ENCODE peak calls at places on chromosomes 16 and 17, in four cellular contexts. E is neural progenitor cell, H is GM23248, D is HCT116. Z is an unnamed sample.

GRCh38 chr17:12928736-12929135 is 89.1 kb downstream of the ELAC2 start:
- DNase-seq in D (no peak), H (peak; percentile 18), E (peak; percentile 33), Z (peak; percentile 44)

GRCh38 chr17:50636804-50637195 is 2.1 kb downstream of the ABCC3 start:
- DNase-seq in H (no peak), D (no peak), E (no peak), Z (no peak)

GRCh38 chr16:4506450-4506849 is 30.3 kb downstream of the HMOX2 start:
- DNase-seq in H (peak; percentile 90), E (peak; percentile 85), D (peak; percentile 39), Z (peak; percentile 74)

GRCh38 chr16:77540656-77541055 is 105.8 kb upstream of the ADAMTS18 start:
- DNase-seq in H (peak; percentile 19), E (no peak), D (no peak), Z (no peak)

GRCh38 chr16:23902223-23903000 is 66.6 kb downstream of the PRKCB start:
- DNase-seq in E (no peak), H (no peak), D (no peak), Z (no peak)

GRCh38 chr16:72372082-72372615 is 200.2 kb upstream of the PMFBP1 start:
- DNase-seq in E (peak; percentile 4), H (no peak), D (no peak), Z (no peak)

GRCh38 chr16:66293932-66294331 is 72.6 kb upstream of the CDH5 start:
- DNase-seq in D (no peak), H (no peak), E (no peak), Z (no peak)

GRCh38 chr17:38591759-38592241 is 14.0 kb downstream of the SRCIN1 start:
- DNase-seq in D (no peak), E (no peak), H (peak; percentile 66), Z (peak; percentile 85)

GRCh38 chr17:56203430-56203829 is 50.2 kb downstream of the ANKFN1 start:
- DNase-seq in E (no peak), D (peak; percentile 49), H (peak; percentile 9), Z (peak; percentile 28)

GRCh38 chr17:77786740-77787505 is 171.6 kb upstream of the TNRC6C start:
- DNase-seq in D (no peak), E (peak; percentile 42), H (peak; percentile 44), Z (no peak)

GRCh38 chr17:18278867-18279266 is 18.4 kb downstream of the MIEF2 start:
- DNase-seq in H (peak; percentile 24), D (no peak), E (no peak), Z (no peak)

GRCh38 chr17:48077555-48077954 is 23.7 kb downstream of the CBX1 start:
- DNase-seq in D (no peak), E (no peak), H (no peak), Z (no peak)

GRCh38 chr17:82097919-82098168 is 192 bp downstream of the FASN start:
- DNase-seq in H (no peak), D (no peak), E (no peak), Z (no peak)

GRCh38 chr17:2137342-2138098 is 82.6 kb downstream of the HIC1 start:
- DNase-seq in H (peak; percentile 89), D (peak; percentile 34), E (peak; percentile 84), Z (no peak)

GRCh38 chr16:47426806-47427205 is 34.1 kb downstream of the ITFG1 start:
- DNase-seq in D (no peak), H (no peak), E (no peak), Z (no peak)

GRCh38 chr17:66240630-66241029 is 11.4 kb upstream of the APOH start:
- DNase-seq in D (no peak), H (peak; percentile 34), E (no peak), Z (peak; percentile 86)

GRCh38 chr17:58364270-58364942 is 12.4 kb upstream of the SUPT4H1 start:
- DNase-seq in E (peak; percentile 21), D (no peak), H (no peak), Z (no peak)
- H3K4me1 ChIP-seq in E (peaks cover 15% of the 10 kb centered on the region), D (peaks cover 26% of the 10 kb centered on the region), H (no peaks in the 10 kb centered on the region), Z (no peaks in the 10 kb centered on the region)

GRCh38 chr16:2468142-2468724 is 2.9 kb upstream of the NTN3 start:
- DNase-seq in E (peak; percentile 62), D (no peak), H (peak; percentile 59), Z (peak; percentile 31)
- TF ChIP-seq EZH2phosphoT487 in E (no peak), D (no peak), H (no peak), Z (no peak)

DNA sequence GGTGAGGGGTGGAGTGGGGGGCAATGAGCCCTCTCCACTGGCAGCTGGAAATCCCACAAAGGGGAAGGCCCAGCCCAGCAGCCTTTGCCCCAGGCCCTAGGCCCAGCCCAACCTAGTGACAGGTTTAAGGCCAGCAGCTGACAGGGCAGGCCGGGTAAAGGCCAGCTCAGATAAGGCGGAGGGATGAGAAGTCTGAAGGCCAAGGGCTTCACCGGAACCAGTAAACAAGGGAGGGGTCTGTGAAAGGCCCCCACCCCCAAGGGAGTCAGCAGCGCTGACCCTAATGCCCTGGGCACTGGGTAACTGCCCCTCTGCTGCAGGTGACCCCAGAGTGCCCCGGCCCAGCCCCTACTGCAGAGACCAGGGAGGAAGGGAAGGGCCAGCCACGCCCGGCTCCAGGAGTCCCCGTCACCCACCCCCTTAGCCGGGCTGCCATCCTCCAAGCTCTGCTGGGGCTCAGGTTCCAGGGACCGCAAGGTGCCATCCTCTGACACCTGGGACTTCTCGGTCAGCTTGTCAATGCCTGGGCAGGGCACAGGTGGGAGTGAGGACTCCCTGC is 17.5 kb downstream of the OTOP3 start:
- DNase-seq in H (no peak), E (no peak), D (no peak), Z (no peak)
- H3K4me2 ChIP-seq in H (no peak overlapping the region), E (no peak overlapping the region), D (no peak overlapping the region), Z (no peak overlapping the region)

GRCh38 chr17:4584835-4585187 is 482 bp downstream of the SMTNL2 start:
- DNase-seq in E (no peak), H (no peak), D (no peak), Z (no peak)
- H3K4me1 ChIP-seq in E (peaks cover 24% of the 10 kb centered on the region), H (no peaks in the 10 kb centered on the region), D (peaks cover 23% of the 10 kb centered on the region), Z (no peaks in the 10 kb centered on the region)

GRCh38 chr16:53773150-53773846 is 69.3 kb downstream of the FTO start:
- DNase-seq in H (peak; percentile 86), E (peak; percentile 70), D (no peak), Z (peak; percentile 74)
- TF ChIP-seq EZH2phosphoT487 in H (no peak), E (no peak), D (no peak), Z (no peak)

GRCh38 chr17:58329035-58329807 is 626 bp upstream of the TSPOAP1 start:
- DNase-seq in H (no peak), D (no peak), E (peak; percentile 46), Z (no peak)

GRCh38 chr17:58329808-58330543 is 1.4 kb upstream of the TSPOAP1 start:
- DNase-seq in E (no peak), D (no peak), H (no peak), Z (no peak)

GRCh38 chr17:58327363-58328194 is 1.0 kb downstream of the TSPOAP1 start:
- DNase-seq in H (no peak), D (no peak), E (no peak), Z (no peak)

GRCh38 chr17:58326609-58327341 is 1.8 kb downstream of the TSPOAP1 start:
- DNase-seq in D (no peak), E (no peak), H (no peak), Z (no peak)

GRCh38 chr17:58328195-58329034 is at the start of gene TSPOAP1:
- DNase-seq in D (no peak), H (no peak), E (peak; percentile 90), Z (no peak)
- H3K4me2 ChIP-seq in D (no peak within 1 kb of the TSS), H (no peak within 1 kb of the TSS), E (peak within 1 kb of the TSS; percentile 89), Z (no peak within 1 kb of the TSS)

GRCh38 chr16:85107083-85107482 is 5.2 kb downstream of the CIBAR2 start:
- DNase-seq in H (no peak), D (no peak), E (no peak), Z (no peak)
- H3K4me1 ChIP-seq in H (no peaks in the 10 kb centered on the region), D (peaks cover 2% of the 10 kb centered on the region), E (peaks cover 14% of the 10 kb centered on the region), Z (no peaks in the 10 kb centered on the region)

DNA sequence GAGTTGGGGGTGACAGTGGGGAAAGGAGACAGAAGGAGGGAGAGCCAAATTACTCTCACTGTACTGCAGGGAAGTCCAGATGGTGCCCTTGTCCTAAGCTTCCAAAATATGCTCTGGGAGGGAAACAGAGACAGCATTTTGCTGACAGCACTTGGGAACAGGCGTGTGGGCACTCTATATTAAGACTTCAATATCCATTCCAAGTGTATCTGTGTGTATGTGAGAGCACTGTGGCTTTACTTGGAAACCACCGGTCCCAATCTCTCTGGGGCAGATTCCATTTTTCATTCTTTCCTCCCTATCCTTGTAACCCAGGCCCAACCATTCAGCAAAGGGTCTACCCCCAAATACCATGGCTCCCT is 407.4 kb downstream of the UTP18 start:
- DNase-seq in D (no peak), E (no peak), H (no peak), Z (no peak)
- TF ChIP-seq EZH2phosphoT487 in D (no peak), E (no peak), H (no peak), Z (no peak)

DNA sequence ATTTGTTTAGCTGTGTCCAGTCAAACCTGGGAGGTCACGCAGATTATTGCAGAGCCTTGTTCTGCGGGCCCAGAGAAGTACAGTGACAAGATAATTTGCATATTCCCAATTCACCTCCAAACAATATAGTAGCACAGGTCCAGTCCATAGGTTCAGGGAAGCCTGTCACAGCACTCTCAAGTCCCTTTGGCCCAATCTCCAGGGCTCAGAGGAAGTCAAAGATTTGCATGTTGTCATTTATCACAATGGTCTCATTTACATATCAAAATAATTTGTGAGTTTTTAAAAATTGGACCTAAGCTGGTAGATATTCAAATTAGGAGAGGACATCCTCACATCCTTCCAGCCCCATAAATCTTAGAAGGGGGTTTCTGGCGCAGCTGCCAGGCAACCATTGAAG is 11.9 kb downstream of the ZBTB4 start:
- DNase-seq in E (no peak), D (no peak), H (no peak), Z (no peak)
- H3K4me2 ChIP-seq in E (no peak overlapping the region), D (no peak overlapping the region), H (no peak overlapping the region), Z (no peak overlapping the region)

Z was measured in PC-3.